ENCODE peak calls at places on chromosome 20, in nine cellular contexts. One of them, this sample, is unnamed.

GRCh38 chr20:63253438-63254236 is 626 bp downstream of the NKAIN4 start:
- DNase-seq in IMR-90: no peak
- DNase-seq in AG10803: no peak
- DNase-seq in SK-N-SH: peak; percentile 65
- DNase-seq in dorsolateral prefrontal cortex: no peak
- DNase-seq in ascending aorta: no peak
- DNase-seq in lower lobe of right lung: no peak
- DNase-seq in upper lobe of right lung: no peak
- DNase-seq in astrocyte of the spinal cord: no peak
- DNase-seq in this sample: no peak

GRCh38 chr20:13267231-13267630 is 46.2 kb downstream of the ISM1 start:
- DNase-seq in IMR-90: no peak
- DNase-seq in AG10803: no peak
- DNase-seq in SK-N-SH: no peak
- DNase-seq in dorsolateral prefrontal cortex: no peak
- DNase-seq in ascending aorta: no peak
- DNase-seq in lower lobe of right lung: peak; percentile 49
- DNase-seq in upper lobe of right lung: peak; percentile 63
- DNase-seq in astrocyte of the spinal cord: no peak
- DNase-seq in this sample: no peak

GRCh38 chr20:56393133-56393472 is 658 bp downstream of the CSTF1 start:
- DNase-seq in IMR-90: no peak
- DNase-seq in AG10803: no peak
- DNase-seq in SK-N-SH: peak; percentile 34
- DNase-seq in dorsolateral prefrontal cortex: no peak
- DNase-seq in ascending aorta: no peak
- DNase-seq in lower lobe of right lung: no peak
- DNase-seq in upper lobe of right lung: no peak
- DNase-seq in astrocyte of the spinal cord: peak; percentile 19
- DNase-seq in this sample: no peak

GRCh38 chr20:63065911-63066310 is 59.1 kb upstream of the BHLHE23 start:
- DNase-seq in IMR-90: no peak
- DNase-seq in AG10803: no peak
- DNase-seq in SK-N-SH: no peak
- DNase-seq in dorsolateral prefrontal cortex: no peak
- DNase-seq in ascending aorta: no peak
- DNase-seq in lower lobe of right lung: peak; percentile 21
- DNase-seq in upper lobe of right lung: peak; percentile 54
- DNase-seq in astrocyte of the spinal cord: no peak
- DNase-seq in this sample: no peak

GRCh38 chr20:33655164-33655563 is 7.0 kb upstream of the C20orf144 start:
- DNase-seq in IMR-90: no peak
- DNase-seq in AG10803: no peak
- DNase-seq in SK-N-SH: no peak
- DNase-seq in dorsolateral prefrontal cortex: no peak
- DNase-seq in ascending aorta: no peak
- DNase-seq in lower lobe of right lung: no peak
- DNase-seq in upper lobe of right lung: no peak
- DNase-seq in astrocyte of the spinal cord: no peak
- DNase-seq in this sample: no peak

GRCh38 chr20:62741701-62742491 is 33.3 kb downstream of the NTSR1 start:
- DNase-seq in IMR-90: no peak
- DNase-seq in AG10803: no peak
- DNase-seq in SK-N-SH: no peak
- DNase-seq in dorsolateral prefrontal cortex: peak; percentile 11
- DNase-seq in ascending aorta: no peak
- DNase-seq in lower lobe of right lung: peak; percentile 18
- DNase-seq in upper lobe of right lung: peak; percentile 51
- DNase-seq in astrocyte of the spinal cord: no peak
- DNase-seq in this sample: no peak

GRCh38 chr20:16397053-16397452 is 176.2 kb downstream of the KIF16B start:
- DNase-seq in IMR-90: no peak
- DNase-seq in AG10803: peak; percentile 54
- DNase-seq in SK-N-SH: no peak
- DNase-seq in dorsolateral prefrontal cortex: no peak
- DNase-seq in ascending aorta: no peak
- DNase-seq in lower lobe of right lung: no peak
- DNase-seq in upper lobe of right lung: no peak
- DNase-seq in astrocyte of the spinal cord: peak; percentile 19
- DNase-seq in this sample: peak; percentile 47

GRCh38 chr20:23225407-23226060 is 125.1 kb upstream of the NXT1 start:
- DNase-seq in IMR-90: peak; percentile 82
- DNase-seq in AG10803: peak; percentile 92
- DNase-seq in SK-N-SH: no peak
- DNase-seq in dorsolateral prefrontal cortex: no peak
- DNase-seq in ascending aorta: peak; percentile 42
- DNase-seq in lower lobe of right lung: peak; percentile 67
- DNase-seq in upper lobe of right lung: no peak
- DNase-seq in astrocyte of the spinal cord: peak; percentile 22
- DNase-seq in this sample: no peak

GRCh38 chr20:57536120-57536708 is 11.3 kb upstream of the CTCFL start:
- DNase-seq in IMR-90: no peak
- DNase-seq in AG10803: no peak
- DNase-seq in SK-N-SH: no peak
- DNase-seq in dorsolateral prefrontal cortex: no peak
- DNase-seq in ascending aorta: no peak
- DNase-seq in lower lobe of right lung: no peak
- DNase-seq in upper lobe of right lung: no peak
- DNase-seq in astrocyte of the spinal cord: no peak
- DNase-seq in this sample: no peak

GRCh38 chr20:9978395-9979004 is 56.3 kb upstream of the ANKEF1 start:
- DNase-seq in IMR-90: peak; percentile 89
- DNase-seq in AG10803: peak; percentile 91
- DNase-seq in SK-N-SH: peak; percentile 66
- DNase-seq in dorsolateral prefrontal cortex: no peak
- DNase-seq in ascending aorta: no peak
- DNase-seq in lower lobe of right lung: no peak
- DNase-seq in upper lobe of right lung: no peak
- DNase-seq in astrocyte of the spinal cord: peak; percentile 89
- DNase-seq in this sample: peak; percentile 92

GRCh38 chr20:32470025-32470861 is 112.1 kb downstream of the ASXL1 start:
- DNase-seq in IMR-90: peak; percentile 70
- DNase-seq in AG10803: peak; percentile 33
- DNase-seq in SK-N-SH: peak; percentile 75
- DNase-seq in dorsolateral prefrontal cortex: no peak
- DNase-seq in ascending aorta: no peak
- DNase-seq in lower lobe of right lung: peak; percentile 77
- DNase-seq in upper lobe of right lung: peak; percentile 75
- DNase-seq in astrocyte of the spinal cord: peak; percentile 88
- DNase-seq in this sample: no peak

GRCh38 chr20:64244870-64245603 is 10.5 kb upstream of the PCMTD2 start:
- DNase-seq in IMR-90: no peak
- DNase-seq in AG10803: no peak
- DNase-seq in SK-N-SH: peak; percentile 6
- DNase-seq in dorsolateral prefrontal cortex: no peak
- DNase-seq in ascending aorta: no peak
- DNase-seq in lower lobe of right lung: peak; percentile 17
- DNase-seq in upper lobe of right lung: no peak
- DNase-seq in astrocyte of the spinal cord: no peak
- DNase-seq in this sample: no peak

GRCh38 chr20:24604966-24605365 is 135.5 kb downstream of the SYNDIG1 start:
- DNase-seq in IMR-90: no peak
- DNase-seq in AG10803: no peak
- DNase-seq in SK-N-SH: no peak
- DNase-seq in dorsolateral prefrontal cortex: no peak
- DNase-seq in ascending aorta: no peak
- DNase-seq in lower lobe of right lung: no peak
- DNase-seq in upper lobe of right lung: no peak
- DNase-seq in astrocyte of the spinal cord: no peak
- DNase-seq in this sample: no peak

GRCh38 chr20:48191200-48191599 is 405.9 kb upstream of the SULF2 start:
- DNase-seq in IMR-90: no peak
- DNase-seq in AG10803: no peak
- DNase-seq in SK-N-SH: no peak
- DNase-seq in dorsolateral prefrontal cortex: no peak
- DNase-seq in ascending aorta: no peak
- DNase-seq in lower lobe of right lung: no peak
- DNase-seq in upper lobe of right lung: no peak
- DNase-seq in astrocyte of the spinal cord: no peak
- DNase-seq in this sample: no peak

GRCh38 chr20:50850721-50851286 is 55.9 kb downstream of the BCAS4 start:
- DNase-seq in IMR-90: no peak
- DNase-seq in AG10803: no peak
- DNase-seq in SK-N-SH: no peak
- DNase-seq in dorsolateral prefrontal cortex: no peak
- DNase-seq in ascending aorta: no peak
- DNase-seq in lower lobe of right lung: no peak
- DNase-seq in upper lobe of right lung: no peak
- DNase-seq in astrocyte of the spinal cord: no peak
- DNase-seq in this sample: no peak

GRCh38 chr20:22805219-22805618 is 220.8 kb upstream of the FOXA2 start:
- DNase-seq in IMR-90: peak; percentile 74
- DNase-seq in AG10803: peak; percentile 67
- DNase-seq in SK-N-SH: no peak
- DNase-seq in dorsolateral prefrontal cortex: no peak
- DNase-seq in ascending aorta: no peak
- DNase-seq in lower lobe of right lung: no peak
- DNase-seq in upper lobe of right lung: no peak
- DNase-seq in astrocyte of the spinal cord: peak; percentile 63
- DNase-seq in this sample: peak; percentile 65

GRCh38 chr20:16158976-16159286 is 414.3 kb downstream of the KIF16B start:
- DNase-seq in IMR-90: no peak
- DNase-seq in AG10803: no peak
- DNase-seq in SK-N-SH: no peak
- DNase-seq in dorsolateral prefrontal cortex: no peak
- DNase-seq in ascending aorta: no peak
- DNase-seq in lower lobe of right lung: no peak
- DNase-seq in upper lobe of right lung: no peak
- DNase-seq in astrocyte of the spinal cord: no peak
- DNase-seq in this sample: no peak

DNA sequence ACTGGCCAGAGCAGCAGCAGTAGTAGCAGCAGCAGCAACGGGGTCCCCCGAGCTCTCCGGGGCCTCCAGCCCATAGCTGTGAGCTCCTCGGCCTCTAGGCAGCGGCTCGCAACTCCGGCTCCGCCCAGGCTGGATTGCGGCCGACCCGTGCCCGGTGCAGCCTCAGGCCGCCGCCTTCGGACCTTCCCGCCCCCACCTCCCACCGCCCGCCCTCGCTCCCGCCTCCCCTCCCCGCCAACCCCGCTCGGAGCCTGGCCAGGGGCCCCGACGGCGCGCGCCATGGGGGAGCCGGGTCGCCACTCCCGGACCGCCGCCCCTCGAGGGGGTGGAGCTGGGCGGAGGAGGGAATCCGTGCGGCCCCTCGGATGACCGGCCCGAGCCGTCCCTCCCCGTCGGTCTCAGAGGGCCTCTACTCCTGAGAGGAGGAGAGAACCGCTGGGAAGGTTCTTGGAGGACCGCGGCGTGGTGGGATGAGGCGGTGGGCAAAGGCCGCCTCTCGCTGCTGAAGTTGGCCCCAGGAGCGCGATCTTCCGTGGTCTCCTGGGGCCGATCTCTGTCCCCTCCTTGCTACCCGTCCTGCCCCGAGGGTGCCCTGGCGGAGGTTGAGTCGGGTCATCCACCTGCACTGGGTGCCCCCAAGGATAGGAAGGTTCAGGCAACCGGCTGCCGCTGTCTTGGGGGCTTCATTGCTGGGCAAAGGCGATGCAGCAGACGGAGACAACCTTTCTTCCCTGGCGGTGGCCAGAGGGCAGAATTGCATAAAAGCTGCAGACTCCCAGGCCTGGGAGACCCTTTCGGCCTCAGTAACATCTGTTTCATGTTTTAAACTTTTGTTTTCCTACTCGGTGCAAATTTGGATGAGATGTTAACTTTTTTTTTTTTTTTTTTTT is at the start of gene ADAM33:
- DNase-seq in IMR-90: no peak
- DNase-seq in AG10803: peak; percentile 62
- DNase-seq in SK-N-SH: peak; percentile 63
- DNase-seq in dorsolateral prefrontal cortex: no peak
- DNase-seq in ascending aorta: no peak
- DNase-seq in lower lobe of right lung: no peak
- DNase-seq in upper lobe of right lung: no peak
- DNase-seq in astrocyte of the spinal cord: no peak
- DNase-seq in this sample: no peak
- H3K4me3 ChIP-seq in IMR-90: no peak within 1 kb of the TSS
- H3K4me3 ChIP-seq in AG10803: peak within 1 kb of the TSS; percentile 97
- H3K4me3 ChIP-seq in SK-N-SH: peak within 1 kb of the TSS; percentile 33
- H3K4me3 ChIP-seq in dorsolateral prefrontal cortex: peak within 1 kb of the TSS; percentile 28
- H3K4me3 ChIP-seq in ascending aorta: peak within 1 kb of the TSS; percentile 88
- H3K4me3 ChIP-seq in lower lobe of right lung: peak within 1 kb of the TSS; percentile 51
- H3K4me3 ChIP-seq in upper lobe of right lung: peak within 1 kb of the TSS; percentile 44
- H3K4me3 ChIP-seq in astrocyte of the spinal cord: peak within 1 kb of the TSS; percentile 44
- H3K4me3 ChIP-seq in this sample: peak within 1 kb of the TSS; percentile 48

DNA sequence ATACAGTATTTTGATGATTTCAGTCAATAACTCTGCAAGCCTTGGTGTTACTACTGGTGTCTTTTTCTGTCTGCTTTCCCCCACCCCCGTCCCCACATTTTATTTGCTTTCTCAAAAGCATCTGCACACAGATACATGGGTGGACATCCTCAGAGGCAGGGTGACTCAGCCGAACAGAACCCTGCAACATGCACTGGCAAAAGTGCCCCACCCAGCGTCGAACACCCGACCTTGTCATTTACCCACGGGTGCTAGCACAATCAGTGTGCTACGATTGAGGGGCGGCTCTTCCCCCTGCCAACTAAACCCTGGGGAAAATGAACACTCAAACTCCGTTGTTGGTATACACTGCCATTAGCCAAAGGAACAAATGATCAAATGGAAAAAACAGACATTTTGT is 115.9 kb upstream of the NAA20 start:
- DNase-seq in IMR-90: no peak
- DNase-seq in AG10803: no peak
- DNase-seq in SK-N-SH: no peak
- DNase-seq in dorsolateral prefrontal cortex: no peak
- DNase-seq in ascending aorta: no peak
- DNase-seq in lower lobe of right lung: no peak
- DNase-seq in upper lobe of right lung: no peak
- DNase-seq in astrocyte of the spinal cord: no peak
- DNase-seq in this sample: no peak
- TF ChIP-seq CTCF in IMR-90: no peak
- TF ChIP-seq CTCF in AG10803: no peak
- TF ChIP-seq CTCF in SK-N-SH: no peak
- TF ChIP-seq CTCF in dorsolateral prefrontal cortex: no peak
- TF ChIP-seq CTCF in ascending aorta: no peak
- TF ChIP-seq CTCF in lower lobe of right lung: peak; percentile 12
- TF ChIP-seq CTCF in upper lobe of right lung: no peak
- TF ChIP-seq CTCF in astrocyte of the spinal cord: no peak
- TF ChIP-seq CTCF in this sample: no peak

GRCh38 chr20:728022-728944 is 40.0 kb downstream of the SLC52A3 start:
- DNase-seq in IMR-90: peak; percentile 18
- DNase-seq in AG10803: no peak
- DNase-seq in SK-N-SH: peak; percentile 95
- DNase-seq in dorsolateral prefrontal cortex: peak; percentile 35
- DNase-seq in ascending aorta: no peak
- DNase-seq in lower lobe of right lung: peak; percentile 55
- DNase-seq in upper lobe of right lung: peak; percentile 76
- DNase-seq in astrocyte of the spinal cord: peak; percentile 2
- DNase-seq in this sample: no peak
- H3K4me3 ChIP-seq in IMR-90: peak overlapping the region; percentile 15
- H3K4me3 ChIP-seq in AG10803: peak overlapping the region; percentile 8
- H3K4me3 ChIP-seq in SK-N-SH: peak overlapping the region; percentile 52
- H3K4me3 ChIP-seq in dorsolateral prefrontal cortex: peak overlapping the region; percentile 50
- H3K4me3 ChIP-seq in ascending aorta: peak overlapping the region; percentile 56
- H3K4me3 ChIP-seq in lower lobe of right lung: peak overlapping the region; percentile 48
- H3K4me3 ChIP-seq in upper lobe of right lung: peak overlapping the region; percentile 38
- H3K4me3 ChIP-seq in astrocyte of the spinal cord: no peak overlapping the region
- H3K4me3 ChIP-seq in this sample: peak overlapping the region; percentile 27

DNA sequence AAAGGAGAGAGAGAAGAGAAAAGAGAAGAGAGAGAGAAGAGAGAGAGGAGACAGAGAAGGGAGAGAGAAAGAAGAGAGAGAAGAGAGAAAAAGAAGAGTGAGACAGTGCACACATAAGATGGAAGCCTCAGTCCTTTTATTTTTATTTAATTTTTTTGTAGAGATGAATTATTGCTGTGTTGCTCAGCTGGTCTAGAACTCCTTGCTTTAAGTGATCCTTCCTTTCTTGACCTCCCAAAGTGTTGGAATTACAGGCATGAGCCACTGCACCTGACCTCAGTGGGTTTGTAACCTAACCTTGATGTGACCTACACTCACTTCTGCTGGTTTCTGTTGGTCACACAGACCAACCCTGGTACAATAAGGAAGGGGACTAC is 6.3 kb upstream of the CD40 start:
- DNase-seq in IMR-90: no peak
- DNase-seq in AG10803: no peak
- DNase-seq in SK-N-SH: no peak
- DNase-seq in dorsolateral prefrontal cortex: no peak
- DNase-seq in ascending aorta: no peak
- DNase-seq in lower lobe of right lung: no peak
- DNase-seq in upper lobe of right lung: no peak
- DNase-seq in astrocyte of the spinal cord: no peak
- DNase-seq in this sample: no peak
- TF ChIP-seq CTCF in IMR-90: no peak
- TF ChIP-seq CTCF in AG10803: no peak
- TF ChIP-seq CTCF in SK-N-SH: no peak
- TF ChIP-seq CTCF in dorsolateral prefrontal cortex: no peak
- TF ChIP-seq CTCF in ascending aorta: no peak
- TF ChIP-seq CTCF in lower lobe of right lung: no peak
- TF ChIP-seq CTCF in upper lobe of right lung: no peak
- TF ChIP-seq CTCF in astrocyte of the spinal cord: no peak
- TF ChIP-seq CTCF in this sample: no peak